ENCODE peak calls at places on chromosomes 11 and 22, in six cellular contexts. X is tibial nerve, G is Peyer's patch, J is IMR-90, N is left ventricle myocardium inferior, P is gastrocnemius medialis. O is an unnamed sample. For H3K9me3, the result is how much of the 10 kb centered on the place peaks cover.

GRCh38 chr11:72721689-72722049 is 30.5 kb downstream of the ARAP1 start:
- DNase-seq in P (no peak), G (no peak), J (no peak), X (no peak), N (peak), O (no peak)

GRCh38 chr22:24952837-24953293 is 349 bp downstream of the KIAA1671 start:
- DNase-seq in X (no peak), N (peak), G (no peak), P (no peak), J (peak), O (no peak)

GRCh38 chr22:47032091-47032943 is 269.9 kb downstream of the TBC1D22A start:
- DNase-seq in G (no peak), J (no peak), N (peak), P (no peak), X (no peak), O (no peak)

GRCh38 chr11:129593098-129593497 is 217.4 kb downstream of the BARX2 start:
- DNase-seq in P (no peak), J (no peak), G (no peak), X (no peak), N (no peak), O (no peak)

GRCh38 chr11:81470446-81470845 is 1263.2 kb downstream of the FAM181B start:
- DNase-seq in J (no peak), P (no peak), N (no peak), X (no peak), G (no peak), O (no peak)

GRCh38 chr22:50136431-50137047 is 34.0 kb upstream of the PANX2 start:
- DNase-seq in N (no peak), P (no peak), J (no peak), G (no peak), X (no peak), O (no peak)

GRCh38 chr22:39967103-39967829 is 7.1 kb downstream of the TMA7B start:
- DNase-seq in J (peak), N (no peak), G (no peak), P (no peak), X (no peak), O (no peak)

GRCh38 chr11:65786008-65786785 is 666 bp upstream of the OVOL1 start:
- DNase-seq in N (no peak), J (no peak), X (no peak), P (no peak), G (no peak), O (no peak)

GRCh38 chr11:8671242-8671641 is 11.2 kb downstream of the TRIM66 start:
- DNase-seq in J (peak), X (no peak), G (no peak), N (peak), P (no peak), O (no peak)

GRCh38 chr11:35932121-35932520 is 11.7 kb upstream of the LDLRAD3 start:
- DNase-seq in N (no peak), J (no peak), X (no peak), G (no peak), P (no peak), O (no peak)

GRCh38 chr11:133778161-133778560 is 67.2 kb downstream of the SPATA19 start:
- DNase-seq in X (no peak), J (no peak), P (no peak), G (no peak), N (no peak), O (no peak)

GRCh38 chr11:46277313-46277622 is 194 bp upstream of the CREB3L1 start:
- DNase-seq in X (no peak), P (no peak), J (peak), N (no peak), G (peak), O (no peak)

GRCh38 chr22:31537019-31537535 is 40.7 kb downstream of the SFI1 start:
- DNase-seq in N (no peak), X (no peak), P (no peak), J (no peak), G (no peak), O (no peak)

GRCh38 chr22:26045051-26045450 is 124.2 kb upstream of the SEZ6L start:
- DNase-seq in G (no peak), X (no peak), P (no peak), N (no peak), J (no peak), O (no peak)

GRCh38 chr22:38267086-38267485 is 5.7 kb downstream of the TMEM184B start:
- DNase-seq in J (peak), X (no peak), N (peak), P (no peak), G (no peak), O (no peak)

GRCh38 chr11:88246680-88247079 is 71.4 kb upstream of the RAB38 start:
- DNase-seq in J (peak), X (no peak), N (no peak), P (no peak), G (no peak), O (no peak)

GRCh38 chr11:69419662-69420061 is 61.8 kb upstream of the LINC01488 start:
- DNase-seq in N (no peak), G (no peak), J (no peak), X (no peak), P (no peak), O (no peak)

GRCh38 chr11:105706025-105706530 is 96.2 kb downstream of the GRIA4 start:
- DNase-seq in J (no peak), X (no peak), P (no peak), N (no peak), G (no peak), O (no peak)

GRCh38 chr11:68166969-68167368 is 45.8 kb upstream of the CHKA start:
- DNase-seq in J (no peak), P (no peak), N (no peak), X (no peak), G (no peak), O (no peak)

GRCh38 chr22:29167032-29167911 is 38.4 kb upstream of the EMID1 start:
- DNase-seq in P (no peak), G (peak), N (no peak), J (no peak), X (no peak), O (no peak)

GRCh38 chr11:60767388-60767811 is 10.7 kb downstream of the MS4A15 start:
- DNase-seq in J (no peak), P (no peak), G (no peak), N (no peak), X (no peak), O (no peak)

GRCh38 chr22:35819421-35819820 is 101.7 kb downstream of the APOL5 start:
- DNase-seq in P (no peak), J (no peak), N (no peak), X (no peak), G (no peak), O (no peak)

GRCh38 chr11:36744375-36745168 is 146.5 kb upstream of the RAG2 start:
- DNase-seq in X (peak), N (peak), P (peak), J (peak), G (peak), O (peak)

GRCh38 chr22:24407278-24407665 is 20.1 kb upstream of the ADORA2A start:
- DNase-seq in P (no peak), X (no peak), N (no peak), G (no peak), J (no peak), O (no peak)

GRCh38 chr11:94519478-94520084 is 7.3 kb downstream of the C11orf97 start:
- DNase-seq in N (no peak), P (no peak), G (no peak), J (peak), X (no peak), O (no peak)

GRCh38 chr11:12276356-12276755 is 101.0 kb upstream of the PARVA start:
- DNase-seq in X (no peak), G (no peak), J (no peak), P (no peak), N (no peak), O (no peak)

GRCh38 chr11:118152552-118153471 is at the start of gene SCN4B:
- DNase-seq in G (no peak), X (no peak), N (peak), P (peak), J (peak), O (peak)

GRCh38 chr11:2090172-2091111 is 48.7 kb downstream of the IGF2 start:
- DNase-seq in G (no peak), N (no peak), P (no peak), J (no peak), X (no peak), O (no peak)

GRCh38 chr11:3011891-3012885 is 20.1 kb upstream of the NAP1L4 start:
- DNase-seq in G (no peak), J (no peak), X (no peak), P (no peak), N (no peak), O (no peak)

GRCh38 chr11:92846542-92847125 is 122.8 kb upstream of the MTNR1B start:
- DNase-seq in P (no peak), J (peak), G (no peak), N (no peak), X (no peak), O (no peak)

GRCh38 chr11:69351460-69351859 is 57.5 kb downstream of the MYEOV start:
- DNase-seq in X (no peak), J (peak), G (no peak), N (no peak), P (no peak), O (no peak)

GRCh38 chr22:20126284-20127029 is 5.1 kb upstream of the ZDHHC8 start:
- DNase-seq in X (no peak), J (no peak), P (no peak), G (no peak), N (no peak), O (no peak)

GRCh38 chr22:25402501-25403283 is 161.8 kb upstream of the GRK3 start:
- DNase-seq in N (peak), X (no peak), P (no peak), J (peak), G (no peak), O (no peak)

GRCh38 chr11:26350002-26350401 is 18.1 kb downstream of the ANO3 start:
- DNase-seq in N (no peak), J (no peak), P (no peak), G (no peak), X (no peak), O (no peak)

GRCh38 chr11:20226936-20227335 is 66.7 kb upstream of the DBX1 start:
- DNase-seq in P (no peak), X (no peak), J (peak), N (no peak), G (no peak), O (no peak)

GRCh38 chr11:34600339-34601084 is 20.4 kb upstream of the EHF start:
- DNase-seq in P (no peak), N (no peak), X (no peak), J (peak), G (no peak), O (no peak)

GRCh38 chr11:280762-281485 is 2.7 kb downstream of the NLRP6 start:
- DNase-seq in P (no peak), N (no peak), J (no peak), G (peak), X (no peak), O (no peak)

DNA sequence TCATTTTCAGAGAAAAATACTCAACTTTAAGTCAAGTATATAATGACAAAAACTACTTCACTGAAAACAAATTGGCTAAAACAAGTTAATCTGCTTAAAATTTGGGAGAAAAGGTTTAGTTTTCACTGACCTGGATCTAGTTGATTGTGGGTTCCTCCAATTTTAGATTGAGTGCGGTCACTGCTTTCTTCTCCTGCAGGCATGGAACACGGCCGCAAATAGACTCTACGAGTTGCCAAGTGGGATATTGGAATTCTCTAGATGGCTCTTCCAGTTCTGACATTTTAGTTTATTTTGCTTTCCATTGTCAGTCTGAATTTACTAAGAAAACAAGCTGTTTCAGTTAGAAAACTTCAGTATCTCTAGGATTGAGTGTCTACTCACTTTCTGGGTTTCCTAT is 12.3 kb downstream of the OR4C5 start:
- DNase-seq in P (no peak), J (no peak), X (no peak), G (no peak), N (no peak), O (no peak)
- H3K9me3 ChIP-seq in P (under half), J (under half), X (under half), G (under half), N (under half), O (under half)

GRCh38 chr22:49087716-49088660 is 739.7 kb downstream of the BRD1 start:
- DNase-seq in P (no peak), G (no peak), X (no peak), J (no peak), N (no peak), O (no peak)
- H3K9me3 ChIP-seq in P (under half), G (under half), X (under half), J (half or more), N (under half), O (under half)

GRCh38 chr22:49113758-49114157 is 713.9 kb downstream of the BRD1 start:
- DNase-seq in J (no peak), P (no peak), X (no peak), N (no peak), G (no peak), O (no peak)
- H3K9me3 ChIP-seq in J (half or more), P (under half), X (under half), N (under half), G (under half), O (under half)

GRCh38 chr11:132587716-132588115 is 944.6 kb downstream of the OPCML start:
- DNase-seq in P (no peak), N (no peak), G (no peak), J (no peak), X (no peak), O (no peak)

GRCh38 chr11:132589802-132590201 is 942.5 kb downstream of the OPCML start:
- DNase-seq in J (no peak), G (no peak), N (no peak), P (no peak), X (no peak), O (no peak)

GRCh38 chr11:132590554-132590953 is 941.7 kb downstream of the OPCML start:
- DNase-seq in P (no peak), J (no peak), X (no peak), G (no peak), N (no peak), O (no peak)

GRCh38 chr11:132588366-132588765 is 943.9 kb downstream of the OPCML start:
- DNase-seq in P (no peak), X (no peak), G (no peak), N (no peak), J (peak), O (no peak)

DNA sequence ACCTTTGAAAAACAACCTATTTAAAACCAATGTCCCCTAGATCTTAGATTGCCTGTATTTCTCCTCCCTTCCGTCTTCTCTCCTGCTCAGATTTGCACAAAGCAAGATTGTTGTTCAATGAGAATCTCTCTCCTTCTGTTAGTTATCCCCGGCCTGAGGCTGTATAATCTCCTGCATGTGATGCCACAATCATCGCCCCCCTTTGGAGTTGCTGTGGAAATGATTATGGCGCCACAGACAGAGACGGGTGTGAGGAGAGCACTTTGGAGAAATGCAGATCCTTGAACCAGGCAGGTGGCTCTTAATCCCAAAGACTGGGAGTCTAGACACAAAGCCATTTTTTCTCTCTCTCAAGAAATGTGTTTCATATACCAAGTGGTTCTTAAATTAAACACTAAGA is 941.3 kb downstream of the OPCML start:
- DNase-seq in N (no peak), G (no peak), J (no peak), X (no peak), P (no peak), O (no peak)
- H3K9me3 ChIP-seq in N (under half), G (under half), J (under half), X (under half), P (under half), O (under half)

DNA sequence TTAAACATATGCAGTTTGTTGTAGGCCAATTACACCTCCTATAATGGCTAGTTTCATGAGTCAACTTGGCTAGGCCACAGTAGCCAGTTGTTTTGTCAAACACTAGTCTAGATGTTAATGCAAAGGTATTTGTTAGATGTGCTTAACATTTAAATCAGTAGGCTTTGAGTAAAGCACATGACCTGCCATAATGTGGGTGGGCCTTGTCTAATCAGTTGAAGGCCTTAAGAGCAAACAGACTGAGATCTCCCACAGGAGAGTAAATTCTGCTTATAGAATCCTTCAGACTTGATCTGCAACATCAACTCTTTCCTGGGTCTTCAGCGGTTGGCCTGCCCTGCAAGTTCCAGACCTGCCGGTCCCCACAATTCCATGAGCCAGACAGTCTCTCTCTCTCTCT is 1345.9 kb downstream of the BRD1 start:
- DNase-seq in N (no peak), G (no peak), J (no peak), X (no peak), P (no peak), O (no peak)
- H3K9me3 ChIP-seq in N (under half), G (under half), J (under half), X (under half), P (under half), O (under half)

GRCh38 chr22:11598492-11599440 is 3929.2 kb upstream of the OR11H1 start:
- DNase-seq in X (no peak), J (no peak), N (no peak), G (no peak), P (no peak), O (no peak)
- H3K9me3 ChIP-seq in X (under half), J (under half), N (half or more), G (under half), P (under half), O (under half)

GRCh38 chr22:22983816-22984215 is 86.5 kb upstream of the GNAZ start:
- DNase-seq in X (no peak), P (no peak), J (no peak), G (no peak), N (no peak), O (no peak)

GRCh38 chr22:22981670-22982571 is 88.4 kb upstream of the GNAZ start:
- DNase-seq in J (no peak), G (peak), N (no peak), P (no peak), X (no peak), O (no peak)

GRCh38 chr22:22983123-22983522 is 87.2 kb upstream of the GNAZ start:
- DNase-seq in N (no peak), P (no peak), G (no peak), J (no peak), X (no peak), O (no peak)

GRCh38 chr22:22984967-22985366 is 85.4 kb upstream of the GNAZ start:
- DNase-seq in P (no peak), X (no peak), G (no peak), J (no peak), N (no peak), O (no peak)

DNA sequence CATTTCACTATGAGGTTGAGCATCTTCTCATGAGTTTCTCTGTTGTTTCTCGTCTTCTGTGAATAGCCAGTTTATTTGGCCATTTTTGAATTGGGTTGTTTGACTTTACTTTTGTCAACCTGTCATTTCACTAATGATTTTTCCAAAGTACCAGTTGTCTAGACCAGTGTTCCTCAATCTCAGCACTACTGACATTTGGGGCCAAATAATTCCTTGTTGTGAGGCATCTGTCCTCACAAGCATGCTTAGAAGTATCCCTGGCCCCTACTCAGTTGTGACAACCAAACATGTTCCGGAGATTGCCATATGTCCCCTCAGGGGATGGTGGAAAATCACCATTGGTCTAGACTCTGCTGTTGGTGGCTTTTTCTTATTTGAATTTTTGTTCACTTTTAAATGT is 87.7 kb upstream of the GNAZ start:
- DNase-seq in P (no peak), X (no peak), J (no peak), N (no peak), G (no peak), O (no peak)
- H3K9me3 ChIP-seq in P (under half), X (under half), J (under half), N (under half), G (under half), O (under half)

O was measured in T-helper 17 cell.